ENCODE peak calls at places on chromosomes 4 and X, in eight cellular contexts. N is iPS-NIHi11; Q is ascending aorta; M is activated CD4-positive, alpha-beta T cell treated with anti-CD3 and anti-CD28 coated beads for 36 hours; P is AG04450; L is AG10803; O is thoracic aorta; W is NCI-H1417. V is an unnamed sample.
A peak's percentile ranks its signal among the peaks of the same experiment; 100 is the strongest.

GRCh38 chr4:20252656-20253271 is 1.1 kb downstream of the SLIT2 start:
- DNase-seq in N (peak; percentile 36), Q (peak; percentile 71), M (peak; percentile 13), P (no peak), L (peak; percentile 43), O (no peak), W (peak; percentile 81), V (peak; percentile 18)

GRCh38 chr4:141416219-141416618 is 195.5 kb downstream of the ZNF330 start:
- DNase-seq in N (no peak), Q (no peak), M (no peak), P (no peak), L (peak; percentile 67), O (no peak), W (no peak), V (no peak)

GRCh38 chr4:72974694-72975487 is 94.6 kb downstream of the COX18 start:
- DNase-seq in N (no peak), Q (no peak), M (no peak), P (peak; percentile 32), L (peak; percentile 55), O (no peak), W (peak; percentile 43), V (no peak)

GRCh38 chr4:143482753-143483362 is 30.6 kb upstream of the SMARCA5 start:
- DNase-seq in N (peak; percentile 20), Q (no peak), M (peak; percentile 25), P (peak; percentile 36), L (peak; percentile 64), O (no peak), W (peak; percentile 6), V (peak; percentile 31)

GRCh38 chrX:48910926-48911406 is 480 bp downstream of the SLC35A2 start:
- DNase-seq in N (no peak), Q (no peak), M (no peak), P (no peak), L (peak; percentile 26), O (no peak), W (no peak), V (no peak)

GRCh38 chr4:77618383-77619241 is 13.0 kb downstream of the CXCL13 start:
- DNase-seq in N (peak; percentile 88), Q (peak; percentile 79), M (peak; percentile 76), P (peak; percentile 30), L (peak; percentile 65), O (peak; percentile 28), W (peak; percentile 45), V (peak; percentile 70)

GRCh38 chr4:120034913-120035312 is 31.7 kb downstream of the MAD2L1 start:
- DNase-seq in N (no peak), Q (no peak), M (no peak), P (no peak), L (no peak), O (no peak), W (no peak), V (no peak)

GRCh38 chr4:2617955-2618354 is 81.5 kb downstream of the FAM193A start:
- DNase-seq in N (no peak), Q (no peak), M (no peak), P (no peak), L (no peak), O (no peak), W (no peak), V (no peak)

GRCh38 chr4:98631506-98631905 is 26.9 kb downstream of the TSPAN5 start:
- DNase-seq in N (no peak), Q (no peak), M (no peak), P (no peak), L (no peak), O (no peak), W (no peak), V (no peak)

GRCh38 chr4:165512464-165512863 is 133.7 kb downstream of the CPE start:
- DNase-seq in N (no peak), Q (no peak), M (no peak), P (no peak), L (no peak), O (no peak), W (no peak), V (no peak)

GRCh38 chrX:31480696-31481095 is 408.9 kb upstream of the FTHL17 start:
- DNase-seq in N (no peak), Q (no peak), M (no peak), P (no peak), L (no peak), O (no peak), W (no peak), V (no peak)

GRCh38 chr4:76582074-76582816 is 147.2 kb downstream of the SHROOM3 start:
- DNase-seq in N (no peak), Q (no peak), M (no peak), P (no peak), L (peak; percentile 57), O (no peak), W (no peak), V (no peak)